ENCODE peak calls at places on chromosomes 11 and 22, in nine cellular contexts. B is IMR-90; I is mammary epithelial cell; O is CD8-positive, alpha-beta T cell; G is fibroblast of lung; P is GM23338; S is pancreas; J is A549; A is Panc1. T is an unnamed sample.

GRCh38 chr11:57358991-57359390 is 20.8 kb downstream of the P2RX3 start:
- DNase-seq in S (no peak), O (no peak), G (no peak), J (no peak), A (no peak), I (no peak), P (no peak), B (no peak), T (no peak)

GRCh38 chr22:19632671-19633148 is 81.6 kb upstream of the SEPTIN5 start:
- DNase-seq in G (peak; percentile 4), J (no peak), A (no peak), S (no peak), B (no peak), P (no peak), I (peak; percentile 11), O (no peak), T (no peak)

GRCh38 chr11:11567862-11568650 is 53.7 kb downstream of the GALNT18 start:
- DNase-seq in B (peak; percentile 30), O (no peak), J (no peak), G (peak; percentile 54), I (peak; percentile 83), A (no peak), S (no peak), P (no peak), T (no peak)

GRCh38 chr11:58927393-58928081 is 11.8 kb upstream of the GLYATL1 start:
- DNase-seq in S (peak; percentile 79), J (no peak), O (no peak), G (peak; percentile 62), B (peak; percentile 29), A (no peak), P (peak; percentile 99), I (no peak), T (peak; percentile 92)

GRCh38 chr11:20647976-20648565 is 21.3 kb upstream of the NELL1 start:
- DNase-seq in G (peak; percentile 18), J (peak; percentile 41), A (peak; percentile 51), I (peak; percentile 45), O (peak; percentile 14), P (peak; percentile 75), S (no peak), B (peak; percentile 33), T (peak; percentile 66)

GRCh38 chr11:118610773-118611432 is 3.5 kb downstream of the PHLDB1 start:
- DNase-seq in P (peak; percentile 94), J (peak; percentile 63), G (peak; percentile 54), O (peak; percentile 85), A (no peak), S (peak; percentile 82), B (peak; percentile 66), I (peak; percentile 68), T (peak; percentile 86)

GRCh38 chr11:86623041-86623621 is 49.3 kb downstream of the ME3 start:
- DNase-seq in O (no peak), S (no peak), A (no peak), G (peak; percentile 58), P (no peak), B (no peak), I (peak; percentile 72), J (no peak), T (no peak)

GRCh38 chr22:24142831-24143230 is 38.5 kb upstream of the SUSD2 start:
- DNase-seq in A (no peak), G (no peak), B (no peak), O (no peak), I (no peak), J (no peak), P (no peak), S (no peak), T (no peak)

GRCh38 chr11:128520886-128521696 is 66.3 kb downstream of the ETS1 start:
- DNase-seq in A (no peak), P (no peak), J (no peak), S (no peak), I (no peak), B (no peak), O (peak; percentile 37), G (no peak), T (no peak)

GRCh38 chr11:128522063-128522942 is 65.1 kb downstream of the ETS1 start:
- DNase-seq in J (peak; percentile 87), A (peak; percentile 97), S (peak; percentile 95), G (peak; percentile 99), O (peak; percentile 90), B (peak; percentile 100), I (peak; percentile 99), P (peak; percentile 96), T (peak; percentile 97)

GRCh38 chr11:128520206-128520885 is 67.0 kb downstream of the ETS1 start:
- DNase-seq in S (no peak), B (no peak), G (no peak), P (no peak), A (no peak), I (no peak), J (no peak), O (no peak), T (no peak)

GRCh38 chr11:128522943-128523518 is 64.3 kb downstream of the ETS1 start:
- DNase-seq in S (no peak), J (no peak), B (no peak), G (no peak), I (no peak), O (peak; percentile 49), P (no peak), A (no peak), T (no peak)

DNA sequence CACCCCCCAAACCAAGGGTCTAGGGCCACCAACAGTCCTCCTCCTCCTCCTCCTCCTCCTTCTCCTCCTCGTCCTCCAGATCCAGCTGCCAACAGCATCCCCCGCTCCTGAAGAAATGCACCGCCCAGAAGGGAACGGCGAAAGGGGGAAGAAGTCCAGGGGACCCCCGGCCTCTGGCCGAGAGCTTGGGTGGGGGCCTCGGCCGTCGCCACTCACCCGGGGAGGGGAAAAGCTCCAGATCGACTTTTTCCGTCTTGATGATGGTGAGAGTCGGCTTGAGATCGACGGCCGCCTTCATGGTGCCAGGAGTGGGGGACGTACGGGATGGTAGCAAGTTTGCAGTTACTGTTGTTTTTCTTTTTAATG is 65.7 kb downstream of the ETS1 start:
- DNase-seq in A (no peak), S (peak; percentile 47), G (peak; percentile 37), P (no peak), B (no peak), J (no peak), I (no peak), O (peak; percentile 39), T (no peak)
- H3K4me1 ChIP-seq in A (peaks cover 47% of the 10 kb centered on the region), S (peaks cover 47% of the 10 kb centered on the region), G (peaks cover 25% of the 10 kb centered on the region), P (peaks cover 70% of the 10 kb centered on the region), B (peaks cover 30% of the 10 kb centered on the region), J (peaks cover 53% of the 10 kb centered on the region), I (peaks cover 61% of the 10 kb centered on the region), O (peaks cover 38% of the 10 kb centered on the region), T (peaks cover 5% of the 10 kb centered on the region)

GRCh38 chr11:6298605-6299004 is 21.7 kb downstream of the CAVIN3 start:
- DNase-seq in P (peak; percentile 85), I (peak; percentile 28), S (peak; percentile 71), G (peak; percentile 9), B (no peak), O (no peak), A (no peak), J (peak; percentile 72), T (peak; percentile 73)

GRCh38 chr11:6303657-6304056 is 16.6 kb downstream of the CAVIN3 start:
- DNase-seq in B (no peak), I (no peak), O (no peak), S (no peak), P (peak; percentile 67), G (no peak), J (no peak), A (no peak), T (no peak)

GRCh38 chr11:6300325-6300724 is 20.0 kb downstream of the CAVIN3 start:
- DNase-seq in I (no peak), A (no peak), O (no peak), P (no peak), J (no peak), B (peak; percentile 16), S (no peak), G (no peak), T (no peak)

GRCh38 chr11:6297831-6298230 is 22.5 kb downstream of the CAVIN3 start:
- DNase-seq in P (no peak), J (peak; percentile 19), B (no peak), S (no peak), A (no peak), G (no peak), I (no peak), O (no peak), T (no peak)

DNA sequence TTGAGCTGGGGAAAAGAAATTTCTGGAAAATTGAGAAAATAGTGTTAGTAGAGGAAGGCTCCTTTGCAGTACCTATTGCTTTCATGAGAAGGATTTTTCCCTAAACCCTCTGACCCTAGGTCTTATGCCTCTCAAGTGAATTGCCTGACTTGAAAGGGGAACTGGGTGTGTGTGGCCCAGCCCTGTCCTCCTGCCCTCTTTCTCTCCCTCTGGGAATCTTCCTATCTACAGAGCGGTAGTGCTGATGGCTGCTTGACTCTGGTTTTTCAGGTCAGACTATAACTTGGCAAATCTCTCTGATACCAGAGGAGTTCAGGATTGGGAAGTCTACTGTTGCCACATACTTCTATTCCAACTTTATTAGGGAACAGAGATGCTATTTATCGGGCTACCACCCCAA is 19.2 kb downstream of the CAVIN3 start:
- DNase-seq in B (no peak), P (no peak), A (no peak), S (no peak), I (no peak), O (no peak), J (no peak), G (no peak), T (no peak)
- TF ChIP-seq CTCF in B (no peak), P (no peak), A (no peak), S (no peak), I (no peak), O (no peak), J (no peak), G (no peak), T (no peak)

GRCh38 chr22:27799334-27800249 is 2.0 kb downstream of the MN1 start:
- DNase-seq in A (no peak), J (no peak), G (peak; percentile 37), P (no peak), B (no peak), S (no peak), I (no peak), O (no peak), T (peak; percentile 62)

GRCh38 chr22:27798526-27799333 is 2.8 kb downstream of the MN1 start:
- DNase-seq in I (no peak), B (no peak), J (no peak), A (no peak), O (no peak), P (peak; percentile 72), S (no peak), G (peak; percentile 63), T (peak; percentile 59)

GRCh38 chr22:27801197-27801615 is 350 bp downstream of the MN1 start:
- DNase-seq in S (peak; percentile 41), J (peak; percentile 30), I (peak; percentile 52), A (no peak), G (peak; percentile 66), P (peak; percentile 70), B (peak; percentile 41), O (peak; percentile 24), T (peak; percentile 70)

GRCh38 chr22:27801616-27802388 is at the start of gene MN1:
- DNase-seq in P (peak; percentile 86), A (no peak), I (peak; percentile 60), J (peak; percentile 39), S (peak; percentile 53), G (peak; percentile 66), B (peak; percentile 35), O (peak; percentile 58), T (peak; percentile 77)

DNA sequence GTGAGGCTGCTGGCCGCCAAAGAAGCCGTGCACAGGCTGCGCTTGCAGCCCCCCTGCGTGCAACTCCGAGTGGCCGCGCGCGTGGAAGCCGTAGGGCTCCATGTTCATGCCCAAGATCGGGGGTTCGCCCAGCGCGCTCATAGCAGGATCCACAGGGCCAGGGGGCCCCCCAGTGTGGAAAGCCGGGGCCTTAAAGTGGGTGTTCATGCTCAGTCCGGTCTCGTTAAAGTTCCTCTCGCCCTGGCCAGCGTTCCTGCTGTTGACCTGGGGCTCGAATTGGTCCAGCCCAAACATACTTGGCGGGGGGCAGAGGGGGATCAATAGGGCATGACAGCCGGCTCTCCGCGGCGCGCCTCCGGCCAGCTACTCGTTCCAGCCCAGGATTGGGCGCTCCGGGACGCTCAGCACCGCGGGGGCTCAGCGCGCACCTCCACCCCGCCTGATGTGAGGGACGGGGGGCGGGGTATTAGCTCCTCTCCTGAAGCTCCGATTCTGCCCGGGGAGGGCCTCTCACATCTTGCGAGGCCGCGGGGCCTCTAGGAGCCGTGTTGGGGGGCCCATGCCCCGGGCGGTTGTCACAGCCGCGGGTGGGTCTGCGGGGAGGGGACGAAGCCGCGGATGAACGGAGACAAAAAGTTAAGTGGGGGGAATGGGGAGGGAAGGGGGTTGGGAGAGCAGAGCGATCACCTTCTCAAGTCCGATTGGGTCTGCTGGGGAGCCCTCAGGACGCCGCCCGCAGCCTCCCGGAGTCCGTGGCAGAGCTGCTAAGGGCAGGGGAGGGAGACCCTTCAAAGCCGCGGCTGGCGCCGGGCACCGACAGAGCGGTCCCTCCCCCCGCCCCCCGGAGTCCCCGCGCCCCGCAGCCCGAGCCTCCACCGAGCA is 1.1 kb downstream of the MN1 start:
- DNase-seq in G (peak; percentile 70), J (no peak), O (no peak), I (peak; percentile 60), S (no peak), B (no peak), P (no peak), A (no peak), T (no peak)
- H3K27ac ChIP-seq in G (no peak overlapping the region), J (peak overlapping the region; percentile 97), O (no peak overlapping the region), I (no peak overlapping the region), S (no peak overlapping the region), B (peak overlapping the region; percentile 85), P (no peak overlapping the region), A (no peak overlapping the region), T (peak overlapping the region; percentile 73)

DNA sequence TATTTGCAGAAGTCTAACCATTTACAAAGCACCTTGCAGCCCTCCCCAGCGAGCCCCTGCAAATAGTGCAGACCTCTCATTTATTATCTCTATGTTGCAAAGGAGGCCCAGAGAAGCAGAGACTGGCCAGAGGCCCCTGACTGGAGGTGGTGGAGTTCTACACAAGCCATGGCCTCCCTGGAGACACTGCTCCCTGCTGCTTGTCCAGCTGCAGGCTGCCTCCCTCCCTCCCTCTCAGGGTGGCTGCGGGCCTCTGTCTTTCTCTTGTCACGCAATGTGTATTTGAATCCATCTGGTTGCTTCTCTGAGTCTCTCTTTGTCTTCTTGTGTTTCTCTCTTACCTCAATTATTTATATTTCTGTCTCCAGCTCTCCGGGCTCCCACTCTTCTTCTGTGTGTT is 59.1 kb upstream of the PRDM11 start:
- DNase-seq in G (no peak), J (no peak), S (no peak), A (no peak), P (no peak), B (peak; percentile 60), O (no peak), I (no peak), T (no peak)
- H3K4me1 ChIP-seq in G (peaks cover 42% of the 10 kb centered on the region), J (peaks cover 29% of the 10 kb centered on the region), S (peaks cover 5% of the 10 kb centered on the region), A (no peaks in the 10 kb centered on the region), P (peaks cover 61% of the 10 kb centered on the region), B (peaks cover 32% of the 10 kb centered on the region), O (peaks cover 18% of the 10 kb centered on the region), I (peaks cover 16% of the 10 kb centered on the region), T (peaks cover 10% of the 10 kb centered on the region)